ENCODE peak calls at places on chromosome 11, in ten cellular contexts. One of them, this sample, is unnamed.

GRCh38 chr11:119361056-119361787 is 14.7 kb upstream of the MFRP start:
- DNase-seq in GM23248: peak
- DNase-seq in choroid plexus epithelial cell: peak
- DNase-seq in stimulated activated CD4-positive, alpha-beta T cell treated with anti-CD3 and anti-CD28 coated beads, Interleukin-1b, Interleukin-23, amount 100 ng/mL, for 24 hours: peak
- DNase-seq in NCI-H1092: peak
- DNase-seq in AML-193: no peak
- DNase-seq in astrocyte of the spinal cord: peak
- DNase-seq in H9: peak
- DNase-seq in sigmoid colon: peak
- DNase-seq in neural progenitor cell: peak
- DNase-seq in this sample: peak

GRCh38 chr11:74577624-74578396 is 14.6 kb upstream of the POLD3 start:
- DNase-seq in stimulated activated CD4-positive, alpha-beta T cell treated with anti-CD3 and anti-CD28 coated beads, Interleukin-1b, Interleukin-23, amount 100 ng/mL, for 24 hours: no peak
- DNase-seq in H9: no peak
- DNase-seq in sigmoid colon: no peak
- DNase-seq in AML-193: no peak
- DNase-seq in NCI-H1092: peak
- DNase-seq in GM23248: peak
- DNase-seq in astrocyte of the spinal cord: peak
- DNase-seq in neural progenitor cell: no peak
- DNase-seq in choroid plexus epithelial cell: peak
- DNase-seq in this sample: no peak

GRCh38 chr11:78429209-78429608 is 11.6 kb upstream of the GAB2 start:
- DNase-seq in choroid plexus epithelial cell: no peak
- DNase-seq in AML-193: no peak
- DNase-seq in stimulated activated CD4-positive, alpha-beta T cell treated with anti-CD3 and anti-CD28 coated beads, Interleukin-1b, Interleukin-23, amount 100 ng/mL, for 24 hours: no peak
- DNase-seq in H9: no peak
- DNase-seq in sigmoid colon: no peak
- DNase-seq in GM23248: no peak
- DNase-seq in NCI-H1092: no peak
- DNase-seq in astrocyte of the spinal cord: no peak
- DNase-seq in neural progenitor cell: no peak
- DNase-seq in this sample: peak

GRCh38 chr11:71383461-71383860 is 64.7 kb downstream of the DHCR7 start:
- DNase-seq in sigmoid colon: no peak
- DNase-seq in choroid plexus epithelial cell: no peak
- DNase-seq in H9: no peak
- DNase-seq in GM23248: no peak
- DNase-seq in AML-193: no peak
- DNase-seq in stimulated activated CD4-positive, alpha-beta T cell treated with anti-CD3 and anti-CD28 coated beads, Interleukin-1b, Interleukin-23, amount 100 ng/mL, for 24 hours: no peak
- DNase-seq in NCI-H1092: no peak
- DNase-seq in neural progenitor cell: no peak
- DNase-seq in astrocyte of the spinal cord: no peak
- DNase-seq in this sample: no peak

GRCh38 chr11:119338318-119338890 is 2.3 kb downstream of the C1QTNF5 start:
- DNase-seq in astrocyte of the spinal cord: peak
- DNase-seq in stimulated activated CD4-positive, alpha-beta T cell treated with anti-CD3 and anti-CD28 coated beads, Interleukin-1b, Interleukin-23, amount 100 ng/mL, for 24 hours: no peak
- DNase-seq in choroid plexus epithelial cell: peak
- DNase-seq in H9: peak
- DNase-seq in NCI-H1092: peak
- DNase-seq in neural progenitor cell: peak
- DNase-seq in sigmoid colon: peak
- DNase-seq in GM23248: peak
- DNase-seq in AML-193: peak
- DNase-seq in this sample: peak

GRCh38 chr11:27217948-27218410 is 145.0 kb downstream of the CCDC34 start:
- DNase-seq in AML-193: no peak
- DNase-seq in NCI-H1092: no peak
- DNase-seq in sigmoid colon: no peak
- DNase-seq in astrocyte of the spinal cord: peak
- DNase-seq in stimulated activated CD4-positive, alpha-beta T cell treated with anti-CD3 and anti-CD28 coated beads, Interleukin-1b, Interleukin-23, amount 100 ng/mL, for 24 hours: no peak
- DNase-seq in GM23248: peak
- DNase-seq in choroid plexus epithelial cell: peak
- DNase-seq in neural progenitor cell: no peak
- DNase-seq in H9: no peak
- DNase-seq in this sample: no peak

GRCh38 chr11:23403210-23404185 is 543.2 kb upstream of the CCDC179 start:
- DNase-seq in NCI-H1092: no peak
- DNase-seq in astrocyte of the spinal cord: no peak
- DNase-seq in neural progenitor cell: no peak
- DNase-seq in H9: no peak
- DNase-seq in GM23248: no peak
- DNase-seq in stimulated activated CD4-positive, alpha-beta T cell treated with anti-CD3 and anti-CD28 coated beads, Interleukin-1b, Interleukin-23, amount 100 ng/mL, for 24 hours: no peak
- DNase-seq in choroid plexus epithelial cell: no peak
- DNase-seq in AML-193: no peak
- DNase-seq in sigmoid colon: peak
- DNase-seq in this sample: no peak

GRCh38 chr11:108871152-108871551 is 206.3 kb downstream of the DDX10 start:
- DNase-seq in neural progenitor cell: peak
- DNase-seq in NCI-H1092: peak
- DNase-seq in GM23248: peak
- DNase-seq in sigmoid colon: no peak
- DNase-seq in AML-193: peak
- DNase-seq in choroid plexus epithelial cell: peak
- DNase-seq in H9: peak
- DNase-seq in stimulated activated CD4-positive, alpha-beta T cell treated with anti-CD3 and anti-CD28 coated beads, Interleukin-1b, Interleukin-23, amount 100 ng/mL, for 24 hours: no peak
- DNase-seq in astrocyte of the spinal cord: peak
- DNase-seq in this sample: peak

GRCh38 chr11:85826096-85826855 is 15.3 kb upstream of the SYTL2 start:
- DNase-seq in neural progenitor cell: peak
- DNase-seq in choroid plexus epithelial cell: peak
- DNase-seq in NCI-H1092: peak
- DNase-seq in stimulated activated CD4-positive, alpha-beta T cell treated with anti-CD3 and anti-CD28 coated beads, Interleukin-1b, Interleukin-23, amount 100 ng/mL, for 24 hours: no peak
- DNase-seq in GM23248: peak
- DNase-seq in H9: peak
- DNase-seq in astrocyte of the spinal cord: peak
- DNase-seq in AML-193: peak
- DNase-seq in sigmoid colon: no peak
- DNase-seq in this sample: peak

GRCh38 chr11:14892577-14892976 is 546 bp upstream of the CYP2R1 start:
- DNase-seq in AML-193: no peak
- DNase-seq in NCI-H1092: no peak
- DNase-seq in choroid plexus epithelial cell: no peak
- DNase-seq in astrocyte of the spinal cord: no peak
- DNase-seq in H9: no peak
- DNase-seq in GM23248: no peak
- DNase-seq in neural progenitor cell: no peak
- DNase-seq in stimulated activated CD4-positive, alpha-beta T cell treated with anti-CD3 and anti-CD28 coated beads, Interleukin-1b, Interleukin-23, amount 100 ng/mL, for 24 hours: no peak
- DNase-seq in sigmoid colon: no peak
- DNase-seq in this sample: no peak

This sample was measured in mesendoderm.